ENCODE peak calls at places on chromosome 12, in ten cellular contexts. F, R, Y, E, I, J, C, H, S and U are unnamed samples.

GRCh38 chr12:92721130-92721529 is 18.3 kb downstream of the PLEKHG7 start:
- DNase-seq in E (no peak), R (no peak), H (peak; percentile 23), F (no peak), C (no peak), I (no peak), S (no peak), J (no peak), Y (no peak), U (no peak)

GRCh38 chr12:65984227-65984479 is 146.4 kb downstream of the LLPH start:
- DNase-seq in H (no peak), C (no peak), E (no peak), R (no peak), Y (no peak), J (no peak), I (no peak), F (no peak), S (no peak), U (no peak)

GRCh38 chr12:21642707-21643389 is 14.8 kb downstream of the LDHB start:
- DNase-seq in E (no peak), H (no peak), S (no peak), R (no peak), J (no peak), I (no peak), F (no peak), Y (no peak), C (no peak), U (no peak)

GRCh38 chr12:122167328-122167925 is 6.6 kb downstream of the IL31 start:
- DNase-seq in C (no peak), I (no peak), E (no peak), J (no peak), S (no peak), Y (no peak), F (no peak), R (no peak), H (no peak), U (no peak)

GRCh38 chr12:30753233-30753632 is 1.5 kb downstream of the CAPRIN2 start:
- DNase-seq in I (peak; percentile 8), C (peak; percentile 40), J (no peak), F (no peak), E (no peak), H (peak; percentile 27), S (no peak), R (peak; percentile 60), Y (no peak), U (peak; percentile 54)

GRCh38 chr12:29088611-29089219 is 60.4 kb upstream of the FAR2 start:
- DNase-seq in H (peak; percentile 20), F (no peak), I (no peak), Y (no peak), E (no peak), R (no peak), S (no peak), J (no peak), C (peak; percentile 5), U (peak; percentile 17)

GRCh38 chr12:99287136-99287535 is 360.4 kb upstream of the GARIN6 start:
- DNase-seq in J (no peak), H (no peak), C (no peak), I (no peak), S (no peak), R (no peak), F (no peak), Y (no peak), E (no peak), U (no peak)

GRCh38 chr12:104131609-104132008 is 6.4 kb downstream of the NFYB start:
- DNase-seq in F (no peak), E (no peak), R (no peak), Y (no peak), S (no peak), J (no peak), C (no peak), I (no peak), H (no peak), U (no peak)

GRCh38 chr12:22437031-22437806 is 102.7 kb upstream of the ST8SIA1 start:
- DNase-seq in S (no peak), J (no peak), F (no peak), R (no peak), H (no peak), E (no peak), I (no peak), C (no peak), Y (no peak), U (no peak)

GRCh38 chr12:84911331-84912190 is 1.0 kb downstream of the SLC6A15 start:
- DNase-seq in E (peak; percentile 59), H (peak; percentile 63), J (peak; percentile 48), F (peak; percentile 68), C (peak; percentile 67), S (no peak), I (peak; percentile 72), Y (no peak), R (no peak), U (peak; percentile 10)
- H3K4me3 ChIP-seq in E (peak overlapping the region; percentile 57), H (peak overlapping the region; percentile 68), J (peak overlapping the region; percentile 31), F (peak overlapping the region; percentile 37), C (peak overlapping the region; percentile 47), S (no peak overlapping the region), I (peak overlapping the region; percentile 84), Y (peak overlapping the region; percentile 48), R (no peak overlapping the region), U (peak overlapping the region; percentile 53)

DNA sequence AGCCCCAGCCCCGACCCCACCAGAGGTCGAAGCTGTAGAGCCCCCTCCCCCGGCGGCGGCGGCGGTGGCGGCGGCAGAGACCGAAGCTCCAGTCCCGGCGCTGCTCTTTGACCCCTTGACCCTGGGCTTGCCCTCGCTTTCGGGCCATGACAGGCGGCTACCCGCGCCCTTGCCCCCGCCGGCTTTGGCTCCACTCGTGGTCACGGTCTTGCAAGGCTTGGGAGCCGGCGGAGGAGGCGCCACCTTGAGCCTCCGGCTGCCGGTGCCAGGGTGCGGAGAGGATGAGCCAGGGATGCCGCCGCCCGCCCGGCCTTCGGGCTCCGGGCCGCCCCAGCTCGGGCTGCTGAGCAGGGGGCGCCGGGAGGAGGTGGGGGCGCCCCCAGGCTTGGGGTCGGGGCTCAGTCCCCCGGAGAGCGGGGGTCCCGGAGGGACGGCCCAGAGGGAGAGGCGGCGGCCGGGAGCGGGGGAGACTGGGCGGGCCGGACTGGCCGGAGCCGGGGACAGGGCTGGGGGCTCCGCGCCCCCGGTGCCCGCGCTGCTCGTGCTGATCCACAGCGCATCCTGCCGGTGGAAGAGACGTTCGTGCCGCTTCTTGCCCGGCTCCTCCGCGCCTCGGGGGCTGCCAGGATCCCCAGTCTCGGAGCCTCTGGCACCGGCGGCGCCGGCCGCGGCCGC is 938 bp downstream of the AGAP2 start:
- DNase-seq in E (no peak), H (no peak), R (no peak), F (no peak), I (no peak), C (no peak), J (no peak), Y (no peak), S (no peak), U (no peak)
- H3K4me3 ChIP-seq in E (peak overlapping the region; percentile 65), H (peak overlapping the region; percentile 15), R (no peak overlapping the region), F (peak overlapping the region; percentile 23), I (peak overlapping the region; percentile 66), C (peak overlapping the region; percentile 60), J (peak overlapping the region; percentile 5), Y (peak overlapping the region; percentile 60), S (no peak overlapping the region), U (no peak overlapping the region)

GRCh38 chr12:93742086-93742934 is 65.1 kb downstream of the CRADD start:
- DNase-seq in E (peak; percentile 82), R (no peak), F (peak; percentile 91), I (peak; percentile 36), Y (no peak), J (peak; percentile 62), C (peak; percentile 71), S (peak; percentile 78), H (peak; percentile 71), U (no peak)

GRCh38 chr12:93743999-93744689 is 67.0 kb downstream of the CRADD start:
- DNase-seq in E (no peak), S (no peak), H (no peak), J (no peak), F (no peak), R (no peak), Y (no peak), C (no peak), I (no peak), U (no peak)

GRCh38 chr12:93741741-93742085 is 64.5 kb downstream of the CRADD start:
- DNase-seq in S (no peak), Y (no peak), F (no peak), J (peak; percentile 27), I (peak; percentile 30), E (no peak), H (peak; percentile 38), C (peak; percentile 29), R (no peak), U (no peak)

GRCh38 chr12:93745304-93745703 is 68.1 kb downstream of the CRADD start:
- DNase-seq in I (no peak), F (no peak), S (no peak), E (no peak), J (no peak), Y (no peak), C (no peak), R (no peak), H (no peak), U (no peak)

GRCh38 chr12:93743229-93743998 is 66.2 kb downstream of the CRADD start:
- DNase-seq in J (no peak), I (no peak), F (no peak), E (no peak), C (no peak), Y (no peak), R (no peak), S (no peak), H (no peak), U (no peak)
- H3K4me3 ChIP-seq in J (no peak overlapping the region), I (peak overlapping the region; percentile 75), F (peak overlapping the region; percentile 62), E (peak overlapping the region; percentile 81), C (no peak overlapping the region), Y (peak overlapping the region; percentile 76), R (no peak overlapping the region), S (no peak overlapping the region), H (peak overlapping the region; percentile 73), U (no peak overlapping the region)

GRCh38 chr12:133105620-133106019 is 24.5 kb downstream of the ZNF891 start:
- DNase-seq in S (no peak), E (no peak), H (no peak), F (no peak), R (no peak), C (no peak), I (no peak), J (no peak), Y (no peak), U (no peak)
- H3K4me3 ChIP-seq in S (no peak overlapping the region), E (no peak overlapping the region), H (no peak overlapping the region), F (no peak overlapping the region), R (no peak overlapping the region), C (no peak overlapping the region), I (no peak overlapping the region), J (no peak overlapping the region), Y (no peak overlapping the region), U (no peak overlapping the region)

DNA sequence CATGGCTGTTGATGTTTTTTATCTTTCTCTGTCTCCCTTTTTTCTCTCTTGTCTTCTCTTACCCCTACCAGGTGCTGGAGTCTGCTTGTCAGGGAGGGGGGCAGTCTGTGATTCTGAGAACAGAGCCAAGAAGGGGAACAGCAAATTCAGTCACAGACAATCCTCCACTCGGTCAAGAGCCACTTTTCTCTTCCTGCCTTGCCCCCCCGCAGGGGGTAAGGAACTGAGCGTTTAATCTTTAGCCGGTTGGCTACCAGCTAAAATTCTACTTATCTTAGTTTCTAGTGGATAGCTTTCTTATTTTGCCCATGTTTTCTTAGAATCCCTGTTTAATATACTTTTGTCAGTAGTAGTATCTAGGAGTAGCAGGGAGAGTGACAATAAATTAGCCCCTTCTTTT is 1.9 kb downstream of the RIMKLB start:
- DNase-seq in Y (no peak), J (no peak), I (no peak), R (peak; percentile 51), C (no peak), F (no peak), S (no peak), H (no peak), E (no peak), U (no peak)
- H3K4me3 ChIP-seq in Y (peak overlapping the region; percentile 92), J (no peak overlapping the region), I (peak overlapping the region; percentile 18), R (peak overlapping the region; percentile 86), C (peak overlapping the region; percentile 92), F (no peak overlapping the region), S (no peak overlapping the region), H (no peak overlapping the region), E (peak overlapping the region; percentile 99), U (no peak overlapping the region)

GRCh38 chr12:9909724-9910123 is 22.4 kb downstream of the CLEC2A start:
- DNase-seq in E (no peak), C (no peak), J (no peak), F (no peak), S (no peak), I (no peak), R (no peak), Y (no peak), H (no peak), U (no peak)
- H3K4me3 ChIP-seq in E (no peak overlapping the region), C (no peak overlapping the region), J (no peak overlapping the region), F (no peak overlapping the region), S (no peak overlapping the region), I (no peak overlapping the region), R (no peak overlapping the region), Y (no peak overlapping the region), H (no peak overlapping the region), U (no peak overlapping the region)